ENCODE peak calls at places on chromosomes 2 and 18, in seven cellular contexts. Q is astrocyte of the spinal cord, Z is B cell, V is H9, I is fibroblast of pulmonary artery, H is brain microvascular endothelial cell, O is HFF-Myc. R is an unnamed sample.

GRCh38 chr2:29628078-29628765 is 293.2 kb downstream of the ALK start:
- DNase-seq in Q (peak; percentile 33), Z (no peak), V (no peak), I (peak; percentile 16), H (no peak), O (no peak), R (no peak)

GRCh38 chr2:33784488-33784887 is 185.4 kb upstream of the FAM98A start:
- DNase-seq in Q (no peak), Z (no peak), V (no peak), I (no peak), H (no peak), O (no peak), R (no peak)

GRCh38 chr2:7467782-7468447 is 550.7 kb downstream of the RNF144A start:
- DNase-seq in Q (no peak), Z (no peak), V (no peak), I (no peak), H (no peak), O (no peak), R (no peak)

GRCh38 chr2:72630767-72631166 is 195.1 kb downstream of the EXOC6B start:
- DNase-seq in Q (no peak), Z (no peak), V (no peak), I (peak; percentile 73), H (no peak), O (no peak), R (peak; percentile 12)

GRCh38 chr2:151379191-151379590 is 21.8 kb downstream of the TNFAIP6 start:
- DNase-seq in Q (peak; percentile 22), Z (no peak), V (no peak), I (peak; percentile 77), H (no peak), O (no peak), R (no peak)

GRCh38 chr2:10434885-10435419 is 13.2 kb downstream of the ODC1 start:
- DNase-seq in Q (peak; percentile 54), Z (peak; percentile 83), V (peak; percentile 87), I (peak; percentile 71), H (peak; percentile 46), O (no peak), R (peak; percentile 49)

GRCh38 chr18:74596959-74597661 is 560 bp upstream of the ZNF407 start:
- DNase-seq in Q (peak; percentile 80), Z (peak; percentile 70), V (no peak), I (peak; percentile 71), H (peak; percentile 42), O (no peak), R (no peak)

GRCh38 chr2:62713837-62714236 is 8.3 kb downstream of the EHBP1 start:
- DNase-seq in Q (peak; percentile 30), Z (no peak), V (no peak), I (peak; percentile 29), H (no peak), O (no peak), R (no peak)

GRCh38 chr2:234971494-234971893 is 19.7 kb downstream of the SH3BP4 start:
- DNase-seq in Q (peak; percentile 82), Z (no peak), V (no peak), I (no peak), H (no peak), O (no peak), R (no peak)

GRCh38 chr18:38539373-38539772 is 973.8 kb upstream of the CELF4 start:
- DNase-seq in Q (no peak), Z (no peak), V (no peak), I (no peak), H (no peak), O (no peak), R (no peak)

GRCh38 chr18:38539871-38540270 is 974.3 kb upstream of the CELF4 start:
- DNase-seq in Q (no peak), Z (no peak), V (no peak), I (no peak), H (no peak), O (no peak), R (no peak)

DNA sequence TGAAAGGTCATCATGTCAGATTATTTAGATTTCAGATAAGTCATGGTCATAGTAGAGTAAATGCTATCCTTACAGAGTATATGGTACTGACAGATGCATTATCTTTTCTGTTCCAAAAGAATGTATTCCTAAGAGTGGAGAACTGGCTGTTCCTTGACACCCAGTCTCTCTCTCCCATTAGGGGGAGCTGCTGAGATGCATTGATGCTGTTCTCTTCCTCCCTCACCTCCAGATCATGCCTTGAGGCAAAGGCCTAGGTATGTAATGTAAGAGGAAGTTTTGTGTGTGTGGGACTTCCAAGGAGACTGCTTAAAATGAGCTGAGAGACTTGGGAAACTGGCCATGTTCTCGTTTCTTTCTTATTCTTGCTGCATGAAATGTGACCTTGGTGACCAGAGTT is 979.5 kb upstream of the CELF4 start:
- DNase-seq in Q (no peak), Z (no peak), V (peak; percentile 70), I (peak; percentile 2), H (no peak), O (no peak), R (no peak)
- TF ChIP-seq CTCF in Q (no peak), Z (no peak), V (peak; percentile 81), I (peak; percentile 19), H (no peak), O (no peak), R (no peak)

GRCh38 chr2:133486706-133487305 is 81.5 kb downstream of the NCKAP5 start:
- DNase-seq in Q (no peak), Z (no peak), V (no peak), I (no peak), H (peak; percentile 20), O (no peak), R (no peak)

GRCh38 chr2:133484783-133485182 is 83.5 kb downstream of the NCKAP5 start:
- DNase-seq in Q (no peak), Z (no peak), V (no peak), I (no peak), H (no peak), O (no peak), R (no peak)

GRCh38 chr2:133483201-133483600 is 85.1 kb downstream of the NCKAP5 start:
- DNase-seq in Q (no peak), Z (no peak), V (no peak), I (no peak), H (no peak), O (no peak), R (no peak)

GRCh38 chr2:133485868-133486267 is 82.4 kb downstream of the NCKAP5 start:
- DNase-seq in Q (no peak), Z (no peak), V (no peak), I (no peak), H (no peak), O (no peak), R (no peak)

DNA sequence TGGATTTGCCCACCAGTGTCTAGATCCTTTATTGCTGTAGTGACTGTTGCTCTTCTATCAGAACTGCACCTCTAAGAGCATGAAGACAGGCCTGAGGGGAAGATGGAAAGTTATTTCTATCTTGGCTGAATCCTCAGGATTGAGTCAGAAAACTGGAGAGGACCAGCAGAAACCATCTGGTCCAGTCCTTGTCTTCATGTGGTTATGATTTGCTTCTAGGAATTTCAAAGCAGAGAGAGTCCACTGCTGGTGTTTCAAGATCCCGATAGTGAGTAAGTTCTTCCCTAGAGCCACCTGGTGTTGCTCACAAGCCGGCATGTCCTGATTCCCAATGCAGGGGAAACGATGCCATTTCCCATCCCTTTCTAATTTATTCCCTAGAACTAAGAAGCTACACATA is 84.2 kb downstream of the NCKAP5 start:
- DNase-seq in Q (no peak), Z (no peak), V (no peak), I (no peak), H (no peak), O (peak; percentile 29), R (peak; percentile 55)
- TF ChIP-seq CTCF in Q (no peak), Z (no peak), V (no peak), I (no peak), H (no peak), O (no peak), R (peak; percentile 14)

GRCh38 chr2:45607701-45608100 is 3.4 kb downstream of the SRBD1 start:
- DNase-seq in Q (peak; percentile 22), Z (no peak), V (no peak), I (peak; percentile 42), H (peak; percentile 36), O (no peak), R (peak; percentile 29)
- TF ChIP-seq CTCF in Q (peak; percentile 51), Z (no peak), V (peak; percentile 81), I (peak; percentile 54), H (peak; percentile 71), O (peak; percentile 65), R (peak; percentile 82)

DNA sequence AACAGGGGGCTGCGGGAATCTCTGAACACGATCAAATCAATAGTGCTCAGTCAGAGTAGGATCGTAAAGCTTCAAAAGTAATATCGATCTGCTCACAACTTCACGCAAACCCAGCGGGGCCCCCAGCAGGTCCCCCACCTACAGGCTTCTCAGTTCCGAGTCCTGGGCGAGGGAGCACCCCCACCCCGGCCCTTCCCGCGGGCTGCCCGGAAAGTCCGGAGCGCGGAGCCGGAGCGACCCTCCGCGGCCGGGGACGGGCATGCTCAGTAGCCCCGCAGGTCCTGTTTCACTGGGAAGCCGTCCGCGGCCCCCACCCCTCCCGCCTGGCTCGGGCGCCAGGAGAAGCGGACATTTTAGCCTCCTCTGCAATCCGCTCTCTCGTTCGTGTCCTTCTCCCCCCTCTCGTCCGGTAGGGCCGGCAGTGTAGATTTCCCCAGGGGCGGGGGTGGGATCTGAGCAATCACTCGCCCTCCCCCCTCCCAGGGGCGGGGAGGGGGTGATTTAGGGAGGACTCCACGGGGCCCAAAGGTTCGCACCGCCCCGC is 3.3 kb upstream of the SPRED2 start:
- DNase-seq in Q (peak; percentile 94), Z (no peak), V (peak; percentile 86), I (peak; percentile 87), H (peak; percentile 79), O (no peak), R (peak; percentile 80)
- TF ChIP-seq CTCF in Q (no peak), Z (no peak), V (no peak), I (no peak), H (no peak), O (no peak), R (peak; percentile 50)